ENCODE peak calls at places on chromosome 11, in nine cellular contexts. One of them, this sample, is unnamed.

GRCh38 chr11:36763187-36763586 is 165.2 kb upstream of the RAG2 start:
- DNase-seq in epithelial cell of esophagus: no peak
- DNase-seq in stomach: no peak
- DNase-seq in A549: no peak
- DNase-seq in psoas muscle: no peak
- DNase-seq in hepatocyte: no peak
- DNase-seq in gastrocnemius medialis: no peak
- DNase-seq in heart right ventricle: no peak
- DNase-seq in HL-60: no peak
- DNase-seq in this sample: no peak

GRCh38 chr11:102361100-102362021 is 14.3 kb downstream of the BIRC2 start:
- DNase-seq in epithelial cell of esophagus: no peak
- DNase-seq in A549: no peak
- DNase-seq in heart right ventricle: no peak
- DNase-seq in gastrocnemius medialis: no peak
- DNase-seq in HL-60: no peak
- DNase-seq in hepatocyte: no peak
- DNase-seq in stomach: no peak
- DNase-seq in psoas muscle: no peak
- DNase-seq in this sample: no peak

GRCh38 chr11:123273616-123274015 is 78.6 kb upstream of the CLMP start:
- DNase-seq in gastrocnemius medialis: no peak
- DNase-seq in HL-60: no peak
- DNase-seq in hepatocyte: no peak
- DNase-seq in stomach: no peak
- DNase-seq in epithelial cell of esophagus: no peak
- DNase-seq in psoas muscle: no peak
- DNase-seq in heart right ventricle: no peak
- DNase-seq in A549: no peak
- DNase-seq in this sample: no peak

GRCh38 chr11:19499999-19500398 is 212.6 kb upstream of the NAV2 start:
- DNase-seq in stomach: no peak
- DNase-seq in gastrocnemius medialis: no peak
- DNase-seq in psoas muscle: no peak
- DNase-seq in epithelial cell of esophagus: no peak
- DNase-seq in A549: no peak
- DNase-seq in HL-60: no peak
- DNase-seq in heart right ventricle: no peak
- DNase-seq in hepatocyte: no peak
- DNase-seq in this sample: no peak

GRCh38 chr11:44989831-44990566 is 39.3 kb upstream of the TP53I11 start:
- DNase-seq in A549: no peak
- DNase-seq in epithelial cell of esophagus: peak; percentile 38
- DNase-seq in stomach: peak; percentile 20
- DNase-seq in psoas muscle: peak; percentile 78
- DNase-seq in gastrocnemius medialis: peak; percentile 15
- DNase-seq in heart right ventricle: peak; percentile 84
- DNase-seq in HL-60: no peak
- DNase-seq in hepatocyte: no peak
- DNase-seq in this sample: no peak

GRCh38 chr11:111095327-111095726 is 150.2 kb upstream of the POU2AF2 start:
- DNase-seq in A549: no peak
- DNase-seq in psoas muscle: no peak
- DNase-seq in heart right ventricle: no peak
- DNase-seq in stomach: no peak
- DNase-seq in epithelial cell of esophagus: no peak
- DNase-seq in gastrocnemius medialis: no peak
- DNase-seq in hepatocyte: no peak
- DNase-seq in HL-60: no peak
- DNase-seq in this sample: no peak

GRCh38 chr11:7630002-7630401 is 43.3 kb downstream of the CYB5R2 start:
- DNase-seq in HL-60: no peak
- DNase-seq in gastrocnemius medialis: no peak
- DNase-seq in A549: no peak
- DNase-seq in epithelial cell of esophagus: no peak
- DNase-seq in hepatocyte: no peak
- DNase-seq in stomach: peak; percentile 45
- DNase-seq in psoas muscle: no peak
- DNase-seq in heart right ventricle: no peak
- DNase-seq in this sample: no peak

GRCh38 chr11:9014826-9015225 is 11.0 kb upstream of the NRIP3 start:
- DNase-seq in heart right ventricle: no peak
- DNase-seq in A549: no peak
- DNase-seq in HL-60: no peak
- DNase-seq in epithelial cell of esophagus: no peak
- DNase-seq in stomach: no peak
- DNase-seq in hepatocyte: no peak
- DNase-seq in psoas muscle: no peak
- DNase-seq in gastrocnemius medialis: no peak
- DNase-seq in this sample: no peak

GRCh38 chr11:65419773-65420481 is 2.7 kb upstream of the NEAT1 start:
- DNase-seq in psoas muscle: peak; percentile 96
- DNase-seq in epithelial cell of esophagus: peak; percentile 97
- DNase-seq in stomach: peak; percentile 95
- DNase-seq in A549: no peak
- DNase-seq in HL-60: peak; percentile 85
- DNase-seq in gastrocnemius medialis: peak; percentile 98
- DNase-seq in hepatocyte: peak; percentile 94
- DNase-seq in heart right ventricle: peak; percentile 88
- DNase-seq in this sample: peak; percentile 99

GRCh38 chr11:66045177-66045639 is 3.8 kb downstream of the GAL3ST3 start:
- DNase-seq in A549: peak; percentile 95
- DNase-seq in gastrocnemius medialis: peak; percentile 35
- DNase-seq in stomach: peak; percentile 82
- DNase-seq in hepatocyte: peak; percentile 91
- DNase-seq in heart right ventricle: peak; percentile 74
- DNase-seq in HL-60: peak; percentile 74
- DNase-seq in epithelial cell of esophagus: peak; percentile 80
- DNase-seq in psoas muscle: peak; percentile 83
- DNase-seq in this sample: peak; percentile 80

GRCh38 chr11:82873919-82874333 is 26.3 kb downstream of the PRCP start:
- DNase-seq in hepatocyte: no peak
- DNase-seq in heart right ventricle: no peak
- DNase-seq in psoas muscle: no peak
- DNase-seq in HL-60: no peak
- DNase-seq in stomach: no peak
- DNase-seq in A549: no peak
- DNase-seq in epithelial cell of esophagus: no peak
- DNase-seq in gastrocnemius medialis: no peak
- DNase-seq in this sample: no peak

GRCh38 chr11:75595511-75595910 is 33.5 kb downstream of the SERPINH1 start:
- DNase-seq in epithelial cell of esophagus: no peak
- DNase-seq in hepatocyte: no peak
- DNase-seq in HL-60: no peak
- DNase-seq in stomach: no peak
- DNase-seq in psoas muscle: no peak
- DNase-seq in A549: no peak
- DNase-seq in heart right ventricle: no peak
- DNase-seq in gastrocnemius medialis: no peak
- DNase-seq in this sample: no peak
- H3K4me3 ChIP-seq in epithelial cell of esophagus: no peak overlapping the region
- H3K4me3 ChIP-seq in hepatocyte: no peak overlapping the region
- H3K4me3 ChIP-seq in HL-60: no peak overlapping the region
- H3K4me3 ChIP-seq in stomach: no peak overlapping the region
- H3K4me3 ChIP-seq in psoas muscle: no peak overlapping the region
- H3K4me3 ChIP-seq in A549: no peak overlapping the region
- H3K4me3 ChIP-seq in heart right ventricle: no peak overlapping the region
- H3K4me3 ChIP-seq in gastrocnemius medialis: no peak overlapping the region
- H3K4me3 ChIP-seq in this sample: no peak overlapping the region

GRCh38 chr11:60347084-60347797 is 20.2 kb downstream of the MS4A6E start:
- DNase-seq in epithelial cell of esophagus: no peak
- DNase-seq in psoas muscle: no peak
- DNase-seq in A549: no peak
- DNase-seq in hepatocyte: no peak
- DNase-seq in HL-60: no peak
- DNase-seq in heart right ventricle: no peak
- DNase-seq in gastrocnemius medialis: no peak
- DNase-seq in stomach: no peak
- DNase-seq in this sample: no peak

GRCh38 chr11:60345489-60345888 is 18.4 kb downstream of the MS4A6E start:
- DNase-seq in heart right ventricle: peak; percentile 13
- DNase-seq in stomach: peak; percentile 46
- DNase-seq in epithelial cell of esophagus: peak; percentile 15
- DNase-seq in gastrocnemius medialis: no peak
- DNase-seq in psoas muscle: no peak
- DNase-seq in A549: no peak
- DNase-seq in HL-60: peak; percentile 50
- DNase-seq in hepatocyte: peak; percentile 61
- DNase-seq in this sample: no peak

GRCh38 chr11:60344146-60344545 is 17.1 kb downstream of the MS4A6E start:
- DNase-seq in stomach: no peak
- DNase-seq in HL-60: no peak
- DNase-seq in hepatocyte: no peak
- DNase-seq in A549: no peak
- DNase-seq in epithelial cell of esophagus: no peak
- DNase-seq in heart right ventricle: no peak
- DNase-seq in gastrocnemius medialis: no peak
- DNase-seq in psoas muscle: no peak
- DNase-seq in this sample: no peak

GRCh38 chr11:60348116-60348515 is 21.1 kb downstream of the MS4A6E start:
- DNase-seq in HL-60: no peak
- DNase-seq in A549: no peak
- DNase-seq in stomach: no peak
- DNase-seq in epithelial cell of esophagus: no peak
- DNase-seq in hepatocyte: no peak
- DNase-seq in heart right ventricle: no peak
- DNase-seq in psoas muscle: no peak
- DNase-seq in gastrocnemius medialis: no peak
- DNase-seq in this sample: no peak

DNA sequence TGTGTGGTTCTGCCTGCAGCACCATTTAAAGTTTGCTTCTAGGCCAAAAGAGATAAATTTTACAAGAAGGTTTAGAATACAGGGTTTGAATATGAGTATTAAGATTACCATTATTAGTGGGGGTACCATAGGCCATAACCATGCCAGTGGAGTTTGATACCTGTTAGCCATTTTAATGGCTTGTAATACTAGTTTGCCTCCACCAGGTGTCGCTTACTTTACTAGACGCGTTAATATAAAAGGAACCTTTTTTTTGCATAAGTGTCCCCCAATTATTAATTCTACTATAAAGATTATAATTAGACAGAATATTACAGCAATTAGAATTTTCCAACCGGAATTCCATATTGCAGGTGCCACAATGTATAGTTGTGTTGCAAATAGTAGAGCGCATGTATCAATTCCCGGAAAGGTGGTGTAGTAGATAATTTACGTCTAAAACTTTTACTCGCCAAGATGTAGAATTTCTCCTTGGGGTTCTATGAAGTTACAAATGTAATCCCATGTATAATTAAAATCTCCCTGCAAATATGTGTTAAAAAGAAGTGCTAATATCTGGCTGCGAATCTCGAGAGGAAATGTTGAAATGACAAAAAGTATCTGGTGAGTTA is 16.1 kb downstream of the MS4A6E start:
- DNase-seq in epithelial cell of esophagus: peak; percentile 24
- DNase-seq in psoas muscle: no peak
- DNase-seq in gastrocnemius medialis: no peak
- DNase-seq in heart right ventricle: no peak
- DNase-seq in HL-60: no peak
- DNase-seq in A549: peak; percentile 10
- DNase-seq in hepatocyte: no peak
- DNase-seq in stomach: no peak
- DNase-seq in this sample: no peak
- TF ChIP-seq CTCF in epithelial cell of esophagus: peak; percentile 33
- TF ChIP-seq CTCF in psoas muscle: peak; percentile 26
- TF ChIP-seq CTCF in gastrocnemius medialis: no peak
- TF ChIP-seq CTCF in heart right ventricle: peak; percentile 34
- TF ChIP-seq CTCF in HL-60: peak; percentile 42
- TF ChIP-seq CTCF in A549: peak; percentile 45
- TF ChIP-seq CTCF in hepatocyte: peak; percentile 48
- TF ChIP-seq CTCF in stomach: peak; percentile 39
- TF ChIP-seq CTCF in this sample: peak; percentile 45

GRCh38 chr11:27699926-27700350 is 317 bp downstream of the BDNF start:
- DNase-seq in psoas muscle: peak; percentile 45
- DNase-seq in gastrocnemius medialis: no peak
- DNase-seq in hepatocyte: no peak
- DNase-seq in A549: no peak
- DNase-seq in stomach: no peak
- DNase-seq in heart right ventricle: no peak
- DNase-seq in epithelial cell of esophagus: no peak
- DNase-seq in HL-60: no peak
- DNase-seq in this sample: no peak

GRCh38 chr11:27700351-27701261 is at the start of gene BDNF:
- DNase-seq in HL-60: no peak
- DNase-seq in stomach: no peak
- DNase-seq in gastrocnemius medialis: no peak
- DNase-seq in A549: peak; percentile 49
- DNase-seq in heart right ventricle: no peak
- DNase-seq in epithelial cell of esophagus: peak; percentile 38
- DNase-seq in hepatocyte: peak; percentile 43
- DNase-seq in psoas muscle: peak; percentile 50
- DNase-seq in this sample: peak; percentile 55

GRCh38 chr11:27697679-27698275 is 2.5 kb downstream of the BDNF start:
- DNase-seq in A549: no peak
- DNase-seq in epithelial cell of esophagus: no peak
- DNase-seq in psoas muscle: no peak
- DNase-seq in stomach: no peak
- DNase-seq in HL-60: no peak
- DNase-seq in gastrocnemius medialis: no peak
- DNase-seq in hepatocyte: no peak
- DNase-seq in heart right ventricle: no peak
- DNase-seq in this sample: no peak

GRCh38 chr11:27698872-27699241 is 1.4 kb downstream of the BDNF start:
- DNase-seq in epithelial cell of esophagus: peak; percentile 78
- DNase-seq in stomach: peak; percentile 74
- DNase-seq in hepatocyte: peak; percentile 94
- DNase-seq in gastrocnemius medialis: no peak
- DNase-seq in psoas muscle: peak; percentile 83
- DNase-seq in heart right ventricle: peak; percentile 78
- DNase-seq in HL-60: peak; percentile 65
- DNase-seq in A549: peak; percentile 88
- DNase-seq in this sample: peak; percentile 93

GRCh38 chr11:27699242-27699925 is 871 bp downstream of the BDNF start:
- DNase-seq in A549: no peak
- DNase-seq in gastrocnemius medialis: no peak
- DNase-seq in heart right ventricle: no peak
- DNase-seq in hepatocyte: peak; percentile 38
- DNase-seq in psoas muscle: no peak
- DNase-seq in stomach: no peak
- DNase-seq in HL-60: no peak
- DNase-seq in epithelial cell of esophagus: peak; percentile 39
- DNase-seq in this sample: peak; percentile 59
- H3K4me3 ChIP-seq in A549: peak overlapping the region; percentile 78
- H3K4me3 ChIP-seq in gastrocnemius medialis: peak overlapping the region; percentile 61
- H3K4me3 ChIP-seq in heart right ventricle: peak overlapping the region; percentile 40
- H3K4me3 ChIP-seq in hepatocyte: peak overlapping the region; percentile 71
- H3K4me3 ChIP-seq in psoas muscle: peak overlapping the region; percentile 70
- H3K4me3 ChIP-seq in stomach: peak overlapping the region; percentile 68
- H3K4me3 ChIP-seq in HL-60: peak overlapping the region; percentile 51
- H3K4me3 ChIP-seq in epithelial cell of esophagus: peak overlapping the region; percentile 43
- H3K4me3 ChIP-seq in this sample: peak overlapping the region; percentile 93

GRCh38 chr11:48354013-48354412 is 12.3 kb downstream of the OR4C5 start:
- DNase-seq in A549: no peak
- DNase-seq in epithelial cell of esophagus: no peak
- DNase-seq in psoas muscle: no peak
- DNase-seq in stomach: no peak
- DNase-seq in HL-60: no peak
- DNase-seq in hepatocyte: no peak
- DNase-seq in gastrocnemius medialis: no peak
- DNase-seq in heart right ventricle: no peak
- DNase-seq in this sample: no peak
- TF ChIP-seq CTCF in A549: no peak
- TF ChIP-seq CTCF in epithelial cell of esophagus: no peak
- TF ChIP-seq CTCF in psoas muscle: no peak
- TF ChIP-seq CTCF in stomach: no peak
- TF ChIP-seq CTCF in HL-60: no peak
- TF ChIP-seq CTCF in hepatocyte: no peak
- TF ChIP-seq CTCF in gastrocnemius medialis: no peak
- TF ChIP-seq CTCF in heart right ventricle: no peak
- TF ChIP-seq CTCF in this sample: no peak